ENCODE peak calls at places on chromosomes 16 and 17, in six cellular contexts. K is Kasumi-1, I is esophagus squamous epithelium, M is occipital lobe, O is glutamatergic neuron, C is DMS79. Y is an unnamed sample.

GRCh38 chr16:67183-67791 is 5.1 kb downstream of the RHBDF1 start:
- DNase-seq in K (no peak), I (no peak), M (no peak), O (no peak), C (peak), Y (no peak)

GRCh38 chr16:7914738-7915137 is 582.1 kb downstream of the RBFOX1 start:
- DNase-seq in K (no peak), I (no peak), M (no peak), O (no peak), C (no peak), Y (no peak)

GRCh38 chr17:40528692-40529417 is 27.4 kb upstream of the TNS4 start:
- DNase-seq in K (no peak), I (no peak), M (no peak), O (no peak), C (no peak), Y (no peak)

GRCh38 chr17:61309857-61310256 is 89.8 kb upstream of the TBX2 start:
- DNase-seq in K (no peak), I (no peak), M (no peak), O (no peak), C (no peak), Y (peak)

GRCh38 chr17:15963670-15964110 is 18.8 kb downstream of the ADORA2B start:
- DNase-seq in K (no peak), I (no peak), M (no peak), O (no peak), C (no peak), Y (no peak)

GRCh38 chr16:9539346-9539745 is 447.9 kb downstream of the HAPSTR1 start:
- DNase-seq in K (no peak), I (no peak), M (no peak), O (no peak), C (no peak), Y (no peak)

GRCh38 chr17:21352221-21352980 is 23.8 kb upstream of the KCNJ12 start:
- DNase-seq in K (no peak), I (no peak), M (no peak), O (no peak), C (no peak), Y (no peak)

GRCh38 chr16:55256412-55257016 is 67.5 kb upstream of the IRX6 start:
- DNase-seq in K (no peak), I (no peak), M (no peak), O (no peak), C (no peak), Y (no peak)

GRCh38 chr17:38747385-38748328 is 479 bp downstream of the PCGF2 start:
- DNase-seq in K (no peak), I (no peak), M (no peak), O (peak), C (no peak), Y (peak)

GRCh38 chr17:56506349-56506748 is 87.2 kb upstream of the NOG start:
- DNase-seq in K (peak), I (no peak), M (no peak), O (no peak), C (no peak), Y (no peak)

GRCh38 chr17:1362964-1363363 is 37.1 kb downstream of the YWHAE start:
- DNase-seq in K (peak), I (no peak), M (no peak), O (no peak), C (no peak), Y (no peak)

GRCh38 chr17:63995626-63996025 is 2.5 kb upstream of the PRR29 start:
- DNase-seq in K (no peak), I (no peak), M (no peak), O (no peak), C (no peak), Y (no peak)

GRCh38 chr17:33639103-33639991 is 346.3 kb upstream of the ASIC2 start:
- DNase-seq in K (no peak), I (no peak), M (no peak), O (no peak), C (no peak), Y (no peak)

GRCh38 chr16:10961231-10961630 is 16.9 kb downstream of the CLEC16A start:
- DNase-seq in K (no peak), I (no peak), M (peak), O (no peak), C (no peak), Y (peak)

GRCh38 chr16:89695875-89696597 is 5.5 kb downstream of the SPATA2L start:
- DNase-seq in K (no peak), I (no peak), M (no peak), O (no peak), C (no peak), Y (no peak)

GRCh38 chr17:42519546-42520444 is 16.2 kb upstream of the NAGLU start:
- DNase-seq in K (no peak), I (no peak), M (peak), O (no peak), C (no peak), Y (peak)

GRCh38 chr17:37839196-37839978 is 84.8 kb upstream of the TBC1D3K start:
- DNase-seq in K (no peak), I (no peak), M (no peak), O (no peak), C (no peak), Y (no peak)

GRCh38 chr17:12528036-12528435 is 137.7 kb upstream of the MYOCD start:
- DNase-seq in K (no peak), I (no peak), M (no peak), O (no peak), C (no peak), Y (no peak)

GRCh38 chr17:82212331-82213250 is at the start of gene CCDC57:
- DNase-seq in K (peak), I (no peak), M (peak), O (peak), C (no peak), Y (peak)

GRCh38 chr17:28247671-28248556 is 71.1 kb upstream of the TMEM97 start:
- DNase-seq in K (no peak), I (no peak), M (no peak), O (no peak), C (no peak), Y (peak)

GRCh38 chr16:80103463-80103862 is 437.3 kb upstream of the DYNLRB2 start:
- DNase-seq in K (no peak), I (no peak), M (no peak), O (no peak), C (no peak), Y (no peak)

GRCh38 chr17:78263063-78263735 is 31.8 kb downstream of the TMEM235 start:
- DNase-seq in K (no peak), I (no peak), M (no peak), O (no peak), C (no peak), Y (peak)

GRCh38 chr16:27686926-27687325 is 137.0 kb downstream of the KATNIP start:
- DNase-seq in K (no peak), I (no peak), M (no peak), O (no peak), C (no peak), Y (no peak)

GRCh38 chr16:85395207-85395912 is 217.8 kb upstream of the GSE1 start:
- DNase-seq in K (peak), I (no peak), M (peak), O (peak), C (peak), Y (peak)